ENCODE peak calls at places on chromosomes 7 and 10, in seven cellular contexts. M is fibroblast of the conjunctiva, I is GM13976, R is SK-MEL-5, V is HS-5, Y is lung, S is body of pancreas. D is an unnamed sample.

GRCh38 chr7:42123716-42124115 is 113.3 kb downstream of the GLI3 start:
- DNase-seq in M (no peak), I (no peak), R (no peak), V (no peak), Y (no peak), S (no peak), D (no peak)

GRCh38 chr7:106312906-106313305 is 28.1 kb upstream of the NAMPT start:
- DNase-seq in M (no peak), I (no peak), R (no peak), V (no peak), Y (no peak), S (no peak), D (no peak)

GRCh38 chr7:47809387-47809786 is 138.9 kb downstream of the PKD1L1 start:
- DNase-seq in M (no peak), I (no peak), R (no peak), V (no peak), Y (no peak), S (peak), D (no peak)

GRCh38 chr10:122033224-122033926 is 44.4 kb downstream of the TACC2 start:
- DNase-seq in M (no peak), I (no peak), R (no peak), V (no peak), Y (peak), S (no peak), D (no peak)

GRCh38 chr10:110864662-110865140 is 7.0 kb upstream of the PDCD4 start:
- DNase-seq in M (no peak), I (peak), R (no peak), V (no peak), Y (no peak), S (no peak), D (peak)

GRCh38 chr7:1922071-1922869 is 252.2 kb downstream of the ELFN1 start:
- DNase-seq in M (peak), I (no peak), R (no peak), V (no peak), Y (no peak), S (no peak), D (no peak)

GRCh38 chr7:24402655-24403054 is 118.7 kb downstream of the NPY start:
- DNase-seq in M (no peak), I (no peak), R (no peak), V (no peak), Y (no peak), S (no peak), D (no peak)

GRCh38 chr10:61786728-61787127 is 114.8 kb upstream of the ARID5B start:
- DNase-seq in M (peak), I (peak), R (peak), V (peak), Y (no peak), S (no peak), D (peak)

GRCh38 chr7:155291045-155291530 is 6.6 kb upstream of the INSIG1 start:
- DNase-seq in M (no peak), I (no peak), R (no peak), V (no peak), Y (peak), S (no peak), D (no peak)

GRCh38 chr7:151897201-151897711 is 20.3 kb upstream of the PRKAG2 start:
- DNase-seq in M (no peak), I (no peak), R (no peak), V (no peak), Y (no peak), S (peak), D (no peak)

GRCh38 chr7:133070562-133070961 is 11.3 kb downstream of the CHCHD3 start:
- DNase-seq in M (no peak), I (no peak), R (no peak), V (no peak), Y (no peak), S (no peak), D (peak)

GRCh38 chr10:124231188-124232135 is 138.1 kb upstream of the CHST15 start:
- DNase-seq in M (no peak), I (peak), R (no peak), V (no peak), Y (no peak), S (no peak), D (no peak)

GRCh38 chr7:117555260-117555659 is 75.4 kb downstream of the CFTR start:
- DNase-seq in M (no peak), I (no peak), R (no peak), V (no peak), Y (no peak), S (no peak), D (no peak)

GRCh38 chr7:106613861-106614560 is 46.9 kb downstream of the CCDC71L start:
- DNase-seq in M (peak), I (no peak), R (no peak), V (no peak), Y (no peak), S (no peak), D (no peak)

GRCh38 chr10:46556515-46557318 is at the start of gene GPRIN2:
- DNase-seq in M (no peak), I (no peak), R (no peak), V (no peak), Y (peak), S (peak), D (no peak)

GRCh38 chr10:16854623-16855022 is 37.4 kb upstream of the RSU1 start:
- DNase-seq in M (no peak), I (no peak), R (no peak), V (no peak), Y (no peak), S (no peak), D (no peak)

GRCh38 chr10:102064868-102065560 is at the start of gene HPS6:
- DNase-seq in M (peak), I (peak), R (peak), V (peak), Y (peak), S (peak), D (peak)

GRCh38 chr7:129101746-129102145 is 42.8 kb upstream of the TSPAN33 start:
- DNase-seq in M (no peak), I (no peak), R (no peak), V (no peak), Y (no peak), S (no peak), D (no peak)

GRCh38 chr7:106125417-106125816 is 13.3 kb upstream of the SYPL1 start:
- DNase-seq in M (no peak), I (no peak), R (no peak), V (no peak), Y (no peak), S (no peak), D (no peak)

GRCh38 chr7:139772115-139772514 is 5.7 kb downstream of the HIPK2 start:
- DNase-seq in M (no peak), I (no peak), R (no peak), V (no peak), Y (no peak), S (peak), D (no peak)

GRCh38 chr10:38118072-38118807 is 24.1 kb downstream of the ZNF37A start:
- DNase-seq in M (no peak), I (no peak), R (no peak), V (no peak), Y (no peak), S (no peak), D (no peak)

GRCh38 chr7:26013551-26014083 is 138.4 kb upstream of the NFE2L3 start:
- DNase-seq in M (no peak), I (no peak), R (no peak), V (no peak), Y (no peak), S (no peak), D (no peak)

GRCh38 chr10:27710009-27710408 is 35.6 kb downstream of the MKX start:
- DNase-seq in M (no peak), I (no peak), R (no peak), V (no peak), Y (no peak), S (no peak), D (no peak)

GRCh38 chr10:72065439-72066025 is 22.8 kb downstream of the SPOCK2 start:
- DNase-seq in M (no peak), I (no peak), R (no peak), V (no peak), Y (no peak), S (no peak), D (no peak)

GRCh38 chr7:142851269-142851668 is 3.6 kb upstream of the EPHB6 start:
- DNase-seq in M (no peak), I (no peak), R (no peak), V (no peak), Y (no peak), S (no peak), D (no peak)

D was measured in pons.